ENCODE peak calls at places on chromosomes 7 and 10, in four cellular contexts. One of them, this sample, is unnamed.

GRCh38 chr10:11687357-11687771 is 54.8 kb upstream of the ECHDC3 start:
- DNase-seq in GM23248: no peak
- DNase-seq in H9: no peak
- DNase-seq in mesendoderm: peak
- DNase-seq in this sample: no peak

GRCh38 chr10:127563718-127564553 is 14.8 kb downstream of the NPS start:
- DNase-seq in H9: peak
- DNase-seq in mesendoderm: peak
- DNase-seq in GM23248: peak
- DNase-seq in this sample: peak

GRCh38 chr10:5484205-5484604 is 15.2 kb downstream of the CALML5 start:
- DNase-seq in H9: no peak
- DNase-seq in GM23248: peak
- DNase-seq in mesendoderm: no peak
- DNase-seq in this sample: no peak

GRCh38 chr7:4734587-4735365 is 40.6 kb upstream of the AP5Z1 start:
- DNase-seq in mesendoderm: no peak
- DNase-seq in GM23248: no peak
- DNase-seq in H9: no peak
- DNase-seq in this sample: no peak

GRCh38 chr7:36231406-36231805 is 78.4 kb downstream of the EEPD1 start:
- DNase-seq in H9: no peak
- DNase-seq in mesendoderm: no peak
- DNase-seq in GM23248: no peak
- DNase-seq in this sample: no peak

GRCh38 chr7:135253851-135254815 is 20.5 kb downstream of the STRA8 start:
- DNase-seq in mesendoderm: peak
- DNase-seq in GM23248: peak
- DNase-seq in H9: no peak
- DNase-seq in this sample: peak

GRCh38 chr7:68691261-68692216 is 906.7 kb upstream of the AUTS2 start:
- DNase-seq in GM23248: peak
- DNase-seq in H9: no peak
- DNase-seq in mesendoderm: no peak
- DNase-seq in this sample: peak

GRCh38 chr10:3095373-3096139 is 28.2 kb downstream of the PFKP start:
- DNase-seq in H9: no peak
- DNase-seq in mesendoderm: peak
- DNase-seq in GM23248: peak
- DNase-seq in this sample: peak

GRCh38 chr10:88687853-88688467 is 18.1 kb upstream of the LIPK start:
- DNase-seq in GM23248: peak
- DNase-seq in mesendoderm: peak
- DNase-seq in H9: no peak
- DNase-seq in this sample: peak

GRCh38 chr7:92910076-92910475 is 73.7 kb upstream of the CDK6 start:
- DNase-seq in GM23248: no peak
- DNase-seq in mesendoderm: no peak
- DNase-seq in H9: no peak
- DNase-seq in this sample: no peak

GRCh38 chr7:127884066-127884559 is 147.1 kb downstream of the LRRC4 start:
- DNase-seq in GM23248: no peak
- DNase-seq in H9: no peak
- DNase-seq in mesendoderm: no peak
- DNase-seq in this sample: no peak

GRCh38 chr10:77542860-77543259 is 94.7 kb downstream of the KCNMA1 start:
- DNase-seq in GM23248: no peak
- DNase-seq in H9: no peak
- DNase-seq in mesendoderm: no peak
- DNase-seq in this sample: no peak

GRCh38 chr10:112643600-112643999 is 196.6 kb downstream of the VTI1A start:
- DNase-seq in H9: no peak
- DNase-seq in GM23248: no peak
- DNase-seq in mesendoderm: no peak
- DNase-seq in this sample: no peak

GRCh38 chr10:78461333-78461732 is 427.7 kb downstream of the RPS24 start:
- DNase-seq in GM23248: no peak
- DNase-seq in H9: peak
- DNase-seq in mesendoderm: no peak
- DNase-seq in this sample: no peak

GRCh38 chr7:90736968-90737939 is 141.1 kb downstream of the CDK14 start:
- DNase-seq in H9: no peak
- DNase-seq in GM23248: no peak
- DNase-seq in mesendoderm: peak
- DNase-seq in this sample: no peak

GRCh38 chr7:118502235-118502634 is 277.7 kb downstream of the ANKRD7 start:
- DNase-seq in H9: no peak
- DNase-seq in GM23248: no peak
- DNase-seq in mesendoderm: no peak
- DNase-seq in this sample: no peak

GRCh38 chr7:151185762-151186639 is 1.0 kb downstream of the ASB10 start:
- DNase-seq in GM23248: no peak
- DNase-seq in H9: no peak
- DNase-seq in mesendoderm: no peak
- DNase-seq in this sample: no peak

GRCh38 chr7:155998766-155999630 is 186.7 kb upstream of the SHH start:
- DNase-seq in mesendoderm: no peak
- DNase-seq in H9: peak
- DNase-seq in GM23248: no peak
- DNase-seq in this sample: no peak

GRCh38 chr7:119482209-119482608 is 790.8 kb upstream of the KCND2 start:
- DNase-seq in H9: peak
- DNase-seq in mesendoderm: peak
- DNase-seq in GM23248: peak
- DNase-seq in this sample: peak

GRCh38 chr10:75137533-75138438 is 26.3 kb downstream of the SAMD8 start:
- DNase-seq in mesendoderm: peak
- DNase-seq in H9: no peak
- DNase-seq in GM23248: peak
- DNase-seq in this sample: peak

GRCh38 chr7:128056901-128057300 is 25.7 kb upstream of the LRRC4 start:
- DNase-seq in mesendoderm: no peak
- DNase-seq in H9: no peak
- DNase-seq in GM23248: peak
- DNase-seq in this sample: no peak

GRCh38 chr10:97821308-97822038 is 28.2 kb upstream of the GOLGA7B start:
- DNase-seq in H9: peak
- DNase-seq in mesendoderm: peak
- DNase-seq in GM23248: no peak
- DNase-seq in this sample: no peak

GRCh38 chr10:4266387-4267083 is 481.5 kb upstream of the KLF6 start:
- DNase-seq in mesendoderm: no peak
- DNase-seq in GM23248: peak
- DNase-seq in H9: no peak
- DNase-seq in this sample: no peak

GRCh38 chr10:4271193-4271592 is 486.2 kb upstream of the KLF6 start:
- DNase-seq in GM23248: no peak
- DNase-seq in H9: no peak
- DNase-seq in mesendoderm: peak
- DNase-seq in this sample: no peak

GRCh38 chr10:4265964-4266363 is 481.0 kb upstream of the KLF6 start:
- DNase-seq in mesendoderm: no peak
- DNase-seq in GM23248: no peak
- DNase-seq in H9: no peak
- DNase-seq in this sample: no peak

GRCh38 chr10:4267084-4267774 is 482.2 kb upstream of the KLF6 start:
- DNase-seq in GM23248: no peak
- DNase-seq in mesendoderm: no peak
- DNase-seq in H9: no peak
- DNase-seq in this sample: no peak

DNA sequence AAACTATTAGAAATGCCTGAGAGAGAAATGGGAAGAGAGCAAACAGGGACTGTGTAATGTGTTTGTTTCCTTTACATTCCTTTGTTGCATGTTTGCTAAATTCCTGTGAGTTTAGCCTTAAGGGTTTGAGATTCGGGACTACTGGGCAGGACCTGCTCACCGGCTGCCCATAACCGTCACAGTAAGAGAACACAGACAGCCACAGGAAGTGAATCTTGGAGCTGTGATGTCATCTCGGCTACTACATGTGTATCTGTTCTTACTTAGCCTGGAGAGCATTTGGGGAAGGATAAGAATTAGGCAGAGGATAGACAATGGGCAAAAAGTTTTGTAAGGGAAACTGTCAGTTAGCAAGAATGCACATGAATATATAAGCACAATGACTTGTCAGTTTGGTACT is 485.1 kb upstream of the KLF6 start:
- DNase-seq in mesendoderm: peak
- DNase-seq in GM23248: peak
- DNase-seq in H9: no peak
- DNase-seq in this sample: no peak
- H3K4me2 ChIP-seq in mesendoderm: no peak
- H3K4me2 ChIP-seq in GM23248: peak
- H3K4me2 ChIP-seq in H9: no peak
- H3K4me2 ChIP-seq in this sample: peak

GRCh38 chr7:6446977-6447588 is 671 bp downstream of the DAGLB start:
- DNase-seq in mesendoderm: peak
- DNase-seq in H9: peak
- DNase-seq in GM23248: peak
- DNase-seq in this sample: peak

GRCh38 chr7:6444516-6445269 is 3.1 kb downstream of the DAGLB start:
- DNase-seq in H9: no peak
- DNase-seq in mesendoderm: no peak
- DNase-seq in GM23248: no peak
- DNase-seq in this sample: no peak

GRCh38 chr7:6440381-6440780 is 7.4 kb downstream of the DAGLB start:
- DNase-seq in GM23248: no peak
- DNase-seq in mesendoderm: no peak
- DNase-seq in H9: peak
- DNase-seq in this sample: no peak

GRCh38 chr7:6442114-6442513 is 5.6 kb downstream of the DAGLB start:
- DNase-seq in mesendoderm: no peak
- DNase-seq in H9: no peak
- DNase-seq in GM23248: no peak
- DNase-seq in this sample: no peak

GRCh38 chr7:6443372-6443941 is 4.3 kb downstream of the DAGLB start:
- DNase-seq in mesendoderm: peak
- DNase-seq in H9: no peak
- DNase-seq in GM23248: peak
- DNase-seq in this sample: peak
- H3K4me2 ChIP-seq in mesendoderm: no peak
- H3K4me2 ChIP-seq in H9: no peak
- H3K4me2 ChIP-seq in GM23248: peak
- H3K4me2 ChIP-seq in this sample: peak

GRCh38 chr7:121062684-121063279 is 74.3 kb downstream of the CPED1 start:
- DNase-seq in mesendoderm: no peak
- DNase-seq in GM23248: no peak
- DNase-seq in H9: no peak
- DNase-seq in this sample: no peak
- H3K4me2 ChIP-seq in mesendoderm: no peak
- H3K4me2 ChIP-seq in GM23248: no peak
- H3K4me2 ChIP-seq in H9: no peak
- H3K4me2 ChIP-seq in this sample: no peak

GRCh38 chr10:131313377-131313776 is 1.9 kb upstream of the TCERG1L start:
- DNase-seq in GM23248: no peak
- DNase-seq in H9: no peak
- DNase-seq in mesendoderm: no peak
- DNase-seq in this sample: no peak

GRCh38 chr10:131311661-131312260 is at the start of gene TCERG1L:
- DNase-seq in mesendoderm: peak
- DNase-seq in H9: peak
- DNase-seq in GM23248: no peak
- DNase-seq in this sample: no peak

GRCh38 chr10:131310904-131311660 is 439 bp downstream of the TCERG1L start:
- DNase-seq in H9: peak
- DNase-seq in mesendoderm: no peak
- DNase-seq in GM23248: peak
- DNase-seq in this sample: no peak

GRCh38 chr10:131314148-131314547 is 2.6 kb upstream of the TCERG1L start:
- DNase-seq in H9: no peak
- DNase-seq in mesendoderm: no peak
- DNase-seq in GM23248: no peak
- DNase-seq in this sample: no peak

DNA sequence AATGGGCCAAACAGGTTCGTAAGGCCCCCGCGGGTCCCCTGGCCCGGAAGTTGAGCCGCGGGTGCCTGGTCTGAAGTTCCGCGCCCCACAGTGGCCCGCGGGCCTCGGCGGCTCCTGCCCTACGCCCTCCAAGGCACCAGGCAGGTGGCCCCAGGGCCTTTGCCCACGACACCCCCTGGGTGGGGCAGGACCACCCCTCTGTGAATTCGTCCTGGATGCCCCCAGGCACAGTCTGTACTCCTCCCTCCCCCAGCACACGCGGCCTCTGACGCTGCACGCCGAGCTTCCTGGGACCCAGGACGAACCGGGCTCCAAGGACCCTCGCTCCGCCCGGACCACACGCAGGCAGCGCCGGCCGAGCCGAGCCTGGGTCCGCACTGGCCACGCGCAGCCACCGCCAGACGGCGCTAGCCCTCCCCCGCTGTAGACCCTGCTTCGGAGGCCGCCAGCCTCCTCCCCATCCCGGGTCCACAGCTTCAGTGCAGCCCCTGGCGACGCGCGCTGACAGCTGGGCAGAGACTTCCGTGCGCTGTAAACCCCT is 810 bp upstream of the TCERG1L start:
- DNase-seq in GM23248: no peak
- DNase-seq in H9: peak
- DNase-seq in mesendoderm: peak
- DNase-seq in this sample: no peak
- H3K4me2 ChIP-seq in GM23248: no peak
- H3K4me2 ChIP-seq in H9: peak
- H3K4me2 ChIP-seq in mesendoderm: peak
- H3K4me2 ChIP-seq in this sample: no peak

GRCh38 chr7:70316745-70317144 is 718.5 kb downstream of the AUTS2 start:
- DNase-seq in GM23248: no peak
- DNase-seq in mesendoderm: no peak
- DNase-seq in H9: no peak
- DNase-seq in this sample: peak

GRCh38 chr7:70307544-70308106 is 709.4 kb downstream of the AUTS2 start:
- DNase-seq in GM23248: no peak
- DNase-seq in H9: no peak
- DNase-seq in mesendoderm: no peak
- DNase-seq in this sample: no peak

GRCh38 chr7:70313251-70313650 is 715.0 kb downstream of the AUTS2 start:
- DNase-seq in mesendoderm: no peak
- DNase-seq in H9: no peak
- DNase-seq in GM23248: no peak
- DNase-seq in this sample: no peak

GRCh38 chr7:70314221-70314620 is 715.9 kb downstream of the AUTS2 start:
- DNase-seq in H9: no peak
- DNase-seq in mesendoderm: no peak
- DNase-seq in GM23248: no peak
- DNase-seq in this sample: no peak

GRCh38 chr7:70312336-70312735 is 714.1 kb downstream of the AUTS2 start:
- DNase-seq in mesendoderm: no peak
- DNase-seq in H9: no peak
- DNase-seq in GM23248: no peak
- DNase-seq in this sample: no peak
- H3K4me2 ChIP-seq in mesendoderm: no peak
- H3K4me2 ChIP-seq in H9: no peak
- H3K4me2 ChIP-seq in GM23248: no peak
- H3K4me2 ChIP-seq in this sample: no peak

This sample was measured in A549.